ENCODE peak calls at places on chromosomes 5 and 9, in eight cellular contexts. X is MCF 10A, K is cardiac muscle cell, L is GM23338, E is mesothelial cell of epicardium, R is B cell, A is Peyer's patch, H is right atrium auricular region. W is an unnamed sample.

GRCh38 chr5:126007841-126008240 is 415.4 kb upstream of the GRAMD2B start:
- DNase-seq in R (no peak), K (no peak), H (no peak), L (no peak), X (no peak), E (no peak), A (no peak), W (no peak)

GRCh38 chr9:70161414-70161732 is 97.4 kb upstream of the SMC5 start:
- DNase-seq in L (no peak), X (no peak), R (no peak), K (no peak), E (no peak), H (no peak), A (no peak), W (no peak)

GRCh38 chr5:170836226-170836625 is 25.6 kb upstream of the RANBP17 start:
- DNase-seq in R (no peak), K (no peak), X (no peak), E (no peak), A (no peak), L (no peak), H (no peak), W (no peak)

GRCh38 chr5:73793911-73794310 is 167.9 kb downstream of the ARHGEF28 start:
- DNase-seq in X (no peak), A (no peak), E (no peak), R (no peak), K (no peak), L (no peak), H (no peak), W (no peak)

GRCh38 chr9:130445268-130445983 is 665 bp downstream of the ASS1 start:
- DNase-seq in K (no peak), A (peak), E (no peak), L (peak), X (peak), H (peak), R (no peak), W (no peak)

GRCh38 chr5:140262839-140263238 is 40.1 kb downstream of the PFDN1 start:
- DNase-seq in K (no peak), X (no peak), A (no peak), E (no peak), R (no peak), L (no peak), H (no peak), W (no peak)

GRCh38 chr5:92519717-92520632 is 1061.0 kb downstream of the NR2F1-AS1 start:
- DNase-seq in E (no peak), R (no peak), X (peak), H (no peak), K (no peak), L (no peak), A (no peak), W (no peak)

GRCh38 chr9:18061856-18062255 is 412.1 kb upstream of the ADAMTSL1 start:
- DNase-seq in R (no peak), H (no peak), X (peak), A (no peak), L (no peak), K (no peak), E (no peak), W (no peak)

GRCh38 chr5:152331718-152332117 is 73.4 kb downstream of the NMUR2 start:
- DNase-seq in K (no peak), E (no peak), X (peak), R (no peak), L (no peak), A (no peak), H (no peak), W (no peak)

GRCh38 chr9:35820076-35820475 is 5.2 kb upstream of the HINT2 start:
- DNase-seq in A (no peak), R (no peak), K (no peak), H (no peak), X (peak), E (no peak), L (no peak), W (no peak)

GRCh38 chr5:150363185-150363584 is 5.7 kb downstream of the TCOF1 start:
- DNase-seq in K (no peak), E (no peak), R (no peak), A (no peak), X (no peak), L (no peak), H (no peak), W (no peak)

GRCh38 chr5:92729088-92729487 is 851.9 kb downstream of the NR2F1-AS1 start:
- DNase-seq in X (no peak), H (no peak), L (no peak), K (no peak), R (no peak), A (no peak), E (no peak), W (no peak)

GRCh38 chr5:124398471-124398870 is 348.0 kb downstream of the ZNF608 start:
- DNase-seq in H (no peak), K (no peak), A (no peak), R (no peak), X (no peak), L (no peak), E (no peak), W (no peak)

GRCh38 chr9:128067898-128068655 is at the start of gene SLC25A25:
- DNase-seq in X (peak), E (peak), K (peak), A (peak), L (peak), H (peak), R (peak), W (peak)

GRCh38 chr9:17726298-17726697 is 147.4 kb downstream of the SH3GL2 start:
- DNase-seq in K (no peak), X (no peak), H (no peak), E (no peak), R (no peak), L (no peak), A (no peak), W (no peak)

GRCh38 chr5:6466975-6467567 is 18.4 kb downstream of the UBE2QL1 start:
- DNase-seq in A (no peak), K (no peak), X (no peak), L (no peak), R (no peak), E (no peak), H (no peak), W (no peak)

GRCh38 chr5:138554143-138554542 is 11.1 kb upstream of the ETF1 start:
- DNase-seq in X (no peak), E (no peak), R (no peak), L (no peak), H (no peak), K (no peak), A (no peak), W (no peak)

GRCh38 chr5:128227984-128228383 is 144.4 kb downstream of the SLC12A2 start:
- DNase-seq in K (no peak), L (no peak), R (no peak), X (peak), H (no peak), A (no peak), E (no peak), W (no peak)

GRCh38 chr5:28301676-28302075 is 1263.3 kb upstream of the CDH9 start:
- DNase-seq in H (no peak), K (no peak), L (no peak), R (no peak), E (no peak), A (no peak), X (peak), W (peak)

GRCh38 chr5:151895660-151896040 is 29.0 kb downstream of the GLRA1 start:
- DNase-seq in R (no peak), K (peak), A (no peak), H (no peak), E (no peak), L (no peak), X (peak), W (no peak)

GRCh38 chr9:78893758-78894157 is 596.8 kb downstream of the PSAT1 start:
- DNase-seq in X (no peak), L (no peak), K (no peak), H (no peak), A (no peak), R (no peak), E (no peak), W (no peak)

GRCh38 chr9:14417230-14417629 is 103.3 kb upstream of the NFIB start:
- DNase-seq in E (no peak), L (no peak), K (no peak), A (no peak), H (no peak), X (peak), R (no peak), W (no peak)

GRCh38 chr9:97316904-97317303 is 9.4 kb downstream of the CCDC180 start:
- DNase-seq in E (no peak), L (no peak), A (no peak), H (no peak), X (no peak), K (no peak), R (no peak), W (no peak)

GRCh38 chr5:135344351-135344750 is 54.7 kb downstream of the MACROH2A1 start:
- DNase-seq in A (no peak), K (no peak), E (no peak), R (no peak), H (no peak), L (no peak), X (no peak), W (no peak)

GRCh38 chr5:174338204-174339010 is 292.9 kb downstream of the NSG2 start:
- DNase-seq in X (peak), H (no peak), E (peak), L (no peak), A (no peak), R (no peak), K (peak), W (no peak)

GRCh38 chr5:32710335-32710858 is 724 bp upstream of the NPR3 start:
- DNase-seq in X (no peak), K (peak), L (peak), E (no peak), H (no peak), R (no peak), A (no peak), W (no peak)

GRCh38 chr9:137293482-137294090 is 8.5 kb downstream of the NRARP start:
- DNase-seq in A (peak), K (no peak), E (no peak), X (no peak), R (no peak), H (no peak), L (no peak), W (no peak)

GRCh38 chr9:98944130-98945074 is 695 bp downstream of the COL15A1 start:
- DNase-seq in E (peak), H (no peak), R (peak), X (no peak), A (no peak), L (peak), K (peak), W (no peak)

GRCh38 chr5:65611524-65611923 is 12.6 kb downstream of the TRIM23 start:
- DNase-seq in K (no peak), E (no peak), L (no peak), H (no peak), R (no peak), X (no peak), A (no peak), W (peak)

DNA sequence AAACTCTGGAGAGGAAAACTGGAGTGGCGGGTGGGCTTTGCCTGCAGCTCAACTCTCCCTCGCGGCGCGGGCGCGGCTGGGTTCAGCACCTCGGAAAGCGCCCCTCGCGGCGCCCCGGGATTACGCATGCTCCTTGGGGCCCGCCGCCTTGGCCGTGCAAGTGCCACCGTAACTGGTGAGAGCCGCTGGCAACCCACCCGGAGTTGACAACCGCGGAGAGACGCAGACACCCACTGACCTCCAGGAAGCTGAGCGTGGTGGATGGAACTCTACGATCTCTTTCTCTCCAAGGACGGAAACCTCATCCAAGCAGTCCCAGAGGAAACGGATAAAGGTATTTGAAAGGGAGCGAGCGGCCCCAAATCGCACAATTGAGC is 194 bp upstream of the RXFP3 start:
- DNase-seq in E (peak), L (peak), X (no peak), H (peak), K (peak), R (peak), A (no peak), W (no peak)
- TF ChIP-seq CTCF in E (peak), L (no peak), X (no peak), H (peak), K (peak), R (no peak), A (peak), W (no peak)

GRCh38 chr9:71638627-71639026 is 129.7 kb downstream of the CEMIP2 start:
- DNase-seq in X (no peak), K (no peak), A (no peak), H (peak), R (peak), L (no peak), E (no peak), W (no peak)

GRCh38 chr9:71634753-71635152 is 133.6 kb downstream of the CEMIP2 start:
- DNase-seq in H (no peak), X (no peak), A (no peak), L (no peak), E (no peak), K (no peak), R (no peak), W (no peak)

GRCh38 chr9:71637926-71638325 is 130.4 kb downstream of the CEMIP2 start:
- DNase-seq in R (no peak), L (no peak), K (no peak), A (no peak), E (no peak), H (no peak), X (no peak), W (no peak)

GRCh38 chr9:71637433-71637832 is 130.9 kb downstream of the CEMIP2 start:
- DNase-seq in A (no peak), E (no peak), L (no peak), X (no peak), H (no peak), K (no peak), R (no peak), W (no peak)

GRCh38 chr9:71636143-71636839 is 132.0 kb downstream of the CEMIP2 start:
- DNase-seq in E (no peak), R (no peak), X (no peak), A (no peak), L (no peak), H (no peak), K (no peak), W (no peak)
- TF ChIP-seq CTCF in E (no peak), R (no peak), X (no peak), A (no peak), L (no peak), H (no peak), K (no peak), W (no peak)

GRCh38 chr5:38189031-38189632 is 69.2 kb upstream of the EGFLAM start:
- DNase-seq in R (no peak), K (no peak), A (no peak), E (no peak), L (peak), H (no peak), X (no peak), W (no peak)
- TF ChIP-seq CTCF in R (no peak), K (no peak), A (no peak), E (no peak), L (peak), H (no peak), X (no peak), W (no peak)

GRCh38 chr5:4206127-4206526 is 610.5 kb downstream of the IRX1 start:
- DNase-seq in L (no peak), E (no peak), K (no peak), X (no peak), A (no peak), H (peak), R (no peak), W (no peak)
- TF ChIP-seq CTCF in L (no peak), E (no peak), K (no peak), X (no peak), A (no peak), H (no peak), R (no peak), W (no peak)

DNA sequence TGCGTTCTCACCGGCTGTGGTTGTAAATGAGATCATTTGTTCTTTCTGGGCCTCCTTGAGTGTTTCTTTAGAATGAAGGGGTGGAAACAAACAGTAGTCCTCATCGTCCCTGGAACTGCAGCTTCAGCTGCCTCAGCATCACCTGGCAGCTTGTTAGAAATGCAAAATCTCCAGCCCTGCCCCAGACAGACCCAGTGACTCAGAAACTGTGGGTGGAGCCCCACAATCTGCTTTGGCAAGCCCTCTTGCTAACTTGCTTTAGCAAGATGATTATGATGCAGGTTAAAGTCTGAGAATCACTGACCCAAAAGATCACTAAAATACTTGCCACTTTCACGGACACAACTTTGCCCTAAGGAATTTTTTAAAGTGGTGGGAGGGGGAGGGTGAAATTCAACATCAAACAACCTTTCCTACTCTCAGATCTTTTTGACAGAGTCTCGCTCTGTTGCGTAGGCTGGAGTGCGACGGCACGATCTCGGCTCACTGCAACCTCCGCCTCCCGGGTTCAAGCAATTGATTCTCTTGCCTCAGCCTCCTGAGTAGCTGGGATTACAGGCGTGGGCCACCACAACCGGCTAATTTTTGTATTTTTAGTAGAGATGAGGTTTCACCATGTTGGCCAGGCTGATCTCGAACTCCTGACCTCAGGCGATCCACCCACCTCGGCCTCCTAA is 86.0 kb downstream of the BRINP1 start:
- DNase-seq in K (no peak), E (no peak), H (peak), A (no peak), X (peak), R (no peak), L (peak), W (no peak)
- TF ChIP-seq CTCF in K (no peak), E (no peak), H (no peak), A (no peak), X (no peak), R (no peak), L (no peak), W (no peak)

DNA sequence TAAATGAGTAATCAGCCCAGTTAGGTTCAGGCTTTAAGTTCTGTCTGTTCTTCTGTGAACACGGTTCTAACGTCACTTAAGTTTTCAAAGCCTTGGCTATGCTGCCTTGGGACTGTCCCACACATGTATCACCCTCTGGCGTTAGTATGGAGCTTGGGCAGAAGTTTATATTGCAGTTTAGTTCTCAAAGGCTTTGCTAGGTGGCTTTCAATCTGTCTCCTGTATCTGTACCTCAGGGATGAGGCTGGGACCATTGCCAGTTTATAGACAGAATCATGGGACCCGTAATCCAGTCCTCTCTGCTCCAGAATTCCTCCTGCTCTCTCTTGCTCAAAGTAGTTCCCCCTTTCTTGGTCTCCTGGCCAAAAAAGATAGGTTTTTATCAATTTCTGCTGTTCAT is 12.1 kb downstream of the C9orf40 start:
- DNase-seq in E (no peak), X (peak), H (no peak), A (no peak), K (no peak), R (no peak), L (peak), W (no peak)
- TF ChIP-seq CTCF in E (no peak), X (no peak), H (no peak), A (peak), K (no peak), R (no peak), L (no peak), W (no peak)

GRCh38 chr5:106121972-106122605 is 1548.6 kb downstream of the EFNA5 start:
- DNase-seq in K (peak), R (peak), X (peak), E (no peak), A (no peak), H (no peak), L (peak), W (peak)
- TF ChIP-seq CTCF in K (peak), R (peak), X (peak), E (peak), A (peak), H (no peak), L (peak), W (peak)

DNA sequence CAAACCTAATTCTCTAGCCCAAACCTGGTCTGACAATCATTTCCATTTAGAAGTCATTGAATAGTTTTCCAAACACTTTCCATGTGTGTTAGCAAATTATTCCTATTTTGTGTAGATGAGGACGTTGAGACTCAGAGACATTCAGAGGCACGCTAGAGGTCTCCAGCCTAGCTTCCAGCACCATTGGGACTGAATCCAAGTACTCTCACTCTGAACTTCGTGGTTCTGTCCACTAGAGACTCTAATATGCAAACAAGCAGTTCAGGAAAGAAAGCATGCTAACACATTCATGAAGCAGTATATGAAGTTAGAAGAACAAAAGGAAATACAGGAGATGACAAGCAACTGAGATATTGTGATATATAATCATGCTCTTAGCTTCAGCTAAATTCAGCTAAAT is 354.8 kb downstream of the NTRK2 start:
- DNase-seq in K (no peak), R (no peak), H (no peak), A (no peak), X (no peak), E (no peak), L (no peak), W (no peak)
- TF ChIP-seq CTCF in K (no peak), R (no peak), H (no peak), A (no peak), X (no peak), E (no peak), L (no peak), W (no peak)

W was measured in Panc1.